ENCODE peak calls at places on chromosomes 2 and 18, in five cellular contexts. K is A549, R is K562, T is H1, I is HepG2. B is an unnamed sample.

GRCh38 chr2:25071962-25072361 is 30.1 kb downstream of the EFR3B start:
- DNase-seq in I (no peak), K (no peak), T (no peak), R (no peak), B (no peak)

GRCh38 chr2:45380131-45380836 is 230.8 kb downstream of the SRBD1 start:
- DNase-seq in R (no peak), T (no peak), I (peak; percentile 15), K (peak; percentile 35), B (peak; percentile 57)

GRCh38 chr2:207766697-207767460 is 2.8 kb downstream of the FZD5 start:
- DNase-seq in K (no peak), T (no peak), R (no peak), I (peak; percentile 48), B (no peak)

GRCh38 chr18:59249186-59249774 is 24.0 kb downstream of the RAX start:
- DNase-seq in I (peak; percentile 58), T (no peak), R (peak; percentile 26), K (peak; percentile 38), B (peak; percentile 69)

GRCh38 chr2:29583548-29584121 is 337.8 kb downstream of the ALK start:
- DNase-seq in K (no peak), R (no peak), T (no peak), I (no peak), B (no peak)

GRCh38 chr2:118118479-118118878 is 30.2 kb downstream of the INSIG2 start:
- DNase-seq in T (no peak), I (peak; percentile 72), K (no peak), R (no peak), B (peak; percentile 32)

GRCh38 chr18:31042391-31043181 is at the start of gene DSC3:
- DNase-seq in T (no peak), I (no peak), K (peak; percentile 51), R (no peak), B (no peak)

GRCh38 chr2:240589850-240590525 is 3.5 kb downstream of the CAPN10 start:
- DNase-seq in K (no peak), I (no peak), R (no peak), T (no peak), B (no peak)

GRCh38 chr2:14616950-14617349 is 15.6 kb upstream of the LRATD1 start:
- DNase-seq in I (no peak), R (no peak), K (no peak), T (no peak), B (no peak)

GRCh38 chr18:45517181-45517741 is 98.0 kb upstream of the SLC14A2 start:
- DNase-seq in T (no peak), I (no peak), R (no peak), K (no peak), B (no peak)

GRCh38 chr2:165407464-165407863 is 62.0 kb upstream of the CSRNP3 start:
- DNase-seq in R (no peak), I (no peak), T (no peak), K (no peak), B (no peak)

GRCh38 chr2:171513719-171514160 is 8.5 kb upstream of the CYBRD1 start:
- DNase-seq in T (no peak), R (peak; percentile 80), K (no peak), I (no peak), B (no peak)

GRCh38 chr18:35267161-35267651 is 22.8 kb downstream of the ZSCAN30 start:
- DNase-seq in R (no peak), I (no peak), T (no peak), K (no peak), B (peak; percentile 66)

GRCh38 chr18:75727479-75727878 is 300.0 kb upstream of the SMIM21 start:
- DNase-seq in R (peak; percentile 22), K (peak; percentile 8), I (peak; percentile 2), T (peak; percentile 38), B (no peak)

GRCh38 chr2:44360749-44361329 is 455 bp downstream of the PREPL start:
- DNase-seq in I (peak; percentile 20), K (peak; percentile 47), R (peak; percentile 42), T (no peak), B (no peak)

GRCh38 chr2:197184959-197185586 is 125.5 kb downstream of the ANKRD44 start:
- DNase-seq in K (no peak), T (no peak), I (no peak), R (no peak), B (no peak)

GRCh38 chr2:26712486-26713465 is 20.3 kb downstream of the KCNK3 start:
- DNase-seq in T (no peak), I (no peak), K (no peak), R (no peak), B (no peak)

GRCh38 chr18:79406708-79407107 is 11.0 kb downstream of the NFATC1 start:
- DNase-seq in K (no peak), R (no peak), I (no peak), T (no peak), B (no peak)

GRCh38 chr2:101106453-101107181 is 44.6 kb downstream of the TBC1D8 start:
- DNase-seq in R (no peak), K (no peak), I (peak; percentile 94), T (no peak), B (peak; percentile 74)

GRCh38 chr2:109130726-109130995 is 1.7 kb downstream of the SH3RF3 start:
- DNase-seq in R (no peak), T (no peak), I (no peak), K (no peak), B (no peak)

GRCh38 chr2:177265386-177265690 is 811 bp upstream of the NFE2L2 start:
- DNase-seq in I (no peak), T (no peak), R (no peak), K (no peak), B (peak; percentile 74)

GRCh38 chr2:240593703-240594451 is 7.3 kb downstream of the CAPN10 start:
- DNase-seq in I (no peak), R (no peak), K (no peak), T (no peak), B (no peak)

GRCh38 chr2:100907832-100908231 is 87.9 kb downstream of the NPAS2 start:
- DNase-seq in T (no peak), I (no peak), R (no peak), K (no peak), B (peak; percentile 59)

GRCh38 chr2:119826370-119826961 is 66.7 kb downstream of the PTPN4 start:
- DNase-seq in I (peak; percentile 54), T (no peak), K (peak; percentile 16), R (peak; percentile 42), B (peak; percentile 49)

DNA sequence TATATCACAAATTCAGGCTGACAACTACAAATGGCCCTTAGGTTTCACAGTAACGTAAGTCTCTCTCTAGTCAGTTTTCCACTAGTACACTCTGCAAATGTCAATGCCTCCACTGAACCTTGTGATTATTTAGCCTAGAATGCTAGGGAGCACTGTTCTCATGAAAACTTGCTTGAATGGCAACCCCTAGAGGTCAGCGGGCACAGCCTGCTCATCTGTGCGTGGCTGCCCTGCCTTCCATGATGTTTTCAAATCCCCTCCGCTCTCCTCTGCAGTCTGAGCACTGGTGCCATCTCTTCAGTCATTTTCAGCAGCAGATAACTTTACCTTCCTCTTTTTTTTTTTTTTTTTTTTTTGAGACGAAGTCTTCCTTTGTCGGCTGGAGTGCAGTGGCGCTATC is 84.1 kb upstream of the GULP1 start:
- DNase-seq in K (no peak), R (no peak), T (no peak), I (no peak), B (no peak)
- TF ChIP-seq JUN in K (no peak), R (no peak), T (no peak), I (no peak), B (no peak)

DNA sequence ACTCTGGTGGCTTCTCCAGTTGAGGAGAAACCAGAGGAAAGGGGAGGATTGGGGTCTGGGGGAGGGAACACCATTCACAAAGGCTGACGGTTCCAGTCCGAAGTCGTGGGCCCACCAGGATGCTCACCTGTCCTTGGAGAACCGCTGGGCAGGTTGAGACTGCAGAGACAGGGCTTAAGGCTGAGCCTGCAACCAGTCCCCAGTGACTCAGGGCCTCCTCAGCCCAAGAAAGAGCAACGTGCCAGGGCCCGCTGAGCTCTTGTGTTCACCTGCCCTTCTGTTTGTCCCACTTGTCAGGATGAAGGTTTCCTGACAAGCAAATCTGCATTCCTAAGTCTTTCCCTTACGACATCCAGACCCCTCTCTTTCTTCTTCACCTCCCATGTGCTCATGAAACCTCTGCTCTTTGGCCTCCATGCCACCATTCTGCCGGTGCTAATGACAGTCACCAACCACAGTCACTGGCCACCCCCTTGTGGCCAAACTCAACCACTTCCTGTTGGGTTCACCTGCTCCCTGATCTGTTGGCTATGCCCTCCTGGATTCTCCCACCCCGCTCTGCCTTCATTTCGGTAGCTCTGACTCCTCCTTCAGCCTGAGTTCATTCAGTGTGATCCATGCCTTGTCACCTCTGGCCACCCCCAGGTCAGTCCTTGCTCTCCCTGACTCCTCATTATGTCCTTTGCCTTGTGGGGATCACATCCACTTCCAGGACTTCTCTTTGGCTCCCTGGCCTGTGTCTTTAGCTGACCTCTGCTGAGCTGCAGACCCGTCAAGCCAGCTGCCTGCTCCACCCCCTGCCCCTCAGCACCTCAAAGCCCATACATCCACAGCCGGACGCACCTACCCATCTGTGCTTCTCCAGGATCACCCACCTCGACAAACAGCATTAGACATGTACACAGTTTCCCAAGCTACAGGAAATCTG is 17.6 kb downstream of the EMX1 start:
- DNase-seq in R (peak; percentile 67), K (peak; percentile 60), T (no peak), I (peak; percentile 73), B (no peak)
- TF ChIP-seq CTCF in R (peak; percentile 79), K (peak; percentile 36), T (peak; percentile 79), I (peak; percentile 91), B (no peak)

GRCh38 chr2:233387225-233387624 is 32.9 kb downstream of the DGKD start:
- DNase-seq in I (no peak), R (no peak), K (no peak), T (no peak), B (no peak)
- H3K27ac ChIP-seq in I (peak overlapping the region; percentile 80), R (no peak overlapping the region), K (peak overlapping the region; percentile 86), T (no peak overlapping the region), B (no peak overlapping the region)

GRCh38 chr2:71683070-71683469 is 229.7 kb downstream of the DYSF start:
- DNase-seq in I (no peak), R (no peak), T (no peak), K (no peak), B (no peak)
- TF ChIP-seq JUN in I (no peak), R (no peak), T (no peak), K (no peak), B (no peak)

DNA sequence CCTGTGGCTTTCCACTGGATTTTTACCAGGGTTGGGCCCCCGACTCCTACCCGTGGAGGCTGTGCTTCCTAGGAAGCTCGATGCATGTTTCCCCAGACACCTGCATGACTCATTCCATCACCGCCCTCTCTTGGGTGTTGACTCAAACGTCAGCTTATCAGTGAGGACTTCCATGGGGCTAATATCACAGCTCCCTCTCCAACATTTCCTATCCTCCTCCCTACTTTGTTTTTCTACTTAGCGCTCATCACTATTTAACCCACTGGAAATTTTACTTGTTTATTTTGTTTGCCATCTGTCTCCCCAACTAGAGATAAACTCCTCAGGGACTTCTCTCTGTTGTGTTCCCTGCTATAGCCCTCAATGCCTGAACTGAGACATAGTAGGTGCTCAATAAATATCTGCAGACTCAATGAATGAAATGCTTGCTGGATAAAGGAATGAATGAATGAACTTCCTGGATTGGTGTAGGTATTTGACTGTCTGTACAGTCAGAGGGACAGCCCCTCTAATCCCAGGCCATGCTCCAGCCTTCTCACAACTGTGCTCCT is 89.7 kb upstream of the MSH2 start:
- DNase-seq in T (no peak), R (peak; percentile 58), I (peak; percentile 92), K (peak; percentile 76), B (no peak)
- TF ChIP-seq CTCF in T (peak; percentile 29), R (peak; percentile 41), I (peak; percentile 74), K (no peak), B (no peak)

GRCh38 chr2:43059183-43059897 is 167.1 kb downstream of the ZFP36L2 start:
- DNase-seq in I (no peak), R (peak; percentile 61), T (no peak), K (no peak), B (peak; percentile 83)
- H3K27ac ChIP-seq in I (no peak overlapping the region), R (peak overlapping the region; percentile 30), T (no peak overlapping the region), K (no peak overlapping the region), B (no peak overlapping the region)

B was measured in endothelial cell of umbilical vein.